ENCODE peak calls at places on chromosomes 11 and 22, in seven cellular contexts. One of them, this sample, is unnamed.

GRCh38 chr22:24601217-24602104 is 1.5 kb upstream of the GGT1 start:
- DNase-seq in upper lobe of right lung: peak; percentile 89
- DNase-seq in pancreas: peak; percentile 89
- DNase-seq in stomach: peak; percentile 97
- DNase-seq in tibial artery: no peak
- DNase-seq in lower lobe of right lung: peak; percentile 83
- DNase-seq in adrenal gland: peak; percentile 81
- DNase-seq in this sample: peak; percentile 80

GRCh38 chr22:31313366-31314147 is 21.3 kb upstream of the PIK3IP1 start:
- DNase-seq in upper lobe of right lung: peak; percentile 90
- DNase-seq in pancreas: peak; percentile 92
- DNase-seq in stomach: peak; percentile 94
- DNase-seq in tibial artery: peak; percentile 86
- DNase-seq in lower lobe of right lung: peak; percentile 89
- DNase-seq in adrenal gland: peak; percentile 92
- DNase-seq in this sample: peak; percentile 85

GRCh38 chr22:36900225-36900624 is 13.2 kb upstream of the CSF2RB start:
- DNase-seq in upper lobe of right lung: no peak
- DNase-seq in pancreas: no peak
- DNase-seq in stomach: no peak
- DNase-seq in tibial artery: no peak
- DNase-seq in lower lobe of right lung: no peak
- DNase-seq in adrenal gland: no peak
- DNase-seq in this sample: no peak

GRCh38 chr11:103055174-103055890 is 36.6 kb downstream of the DCUN1D5 start:
- DNase-seq in upper lobe of right lung: no peak
- DNase-seq in pancreas: no peak
- DNase-seq in stomach: no peak
- DNase-seq in tibial artery: no peak
- DNase-seq in lower lobe of right lung: no peak
- DNase-seq in adrenal gland: no peak
- DNase-seq in this sample: no peak

GRCh38 chr22:40310081-40310770 is 36.1 kb upstream of the ADSL start:
- DNase-seq in upper lobe of right lung: no peak
- DNase-seq in pancreas: no peak
- DNase-seq in stomach: no peak
- DNase-seq in tibial artery: no peak
- DNase-seq in lower lobe of right lung: no peak
- DNase-seq in adrenal gland: no peak
- DNase-seq in this sample: no peak

GRCh38 chr11:8757047-8757446 is 74.5 kb downstream of the RPL27A start:
- DNase-seq in upper lobe of right lung: no peak
- DNase-seq in pancreas: no peak
- DNase-seq in stomach: no peak
- DNase-seq in tibial artery: no peak
- DNase-seq in lower lobe of right lung: no peak
- DNase-seq in adrenal gland: no peak
- DNase-seq in this sample: no peak

GRCh38 chr11:11845066-11845465 is 3.3 kb downstream of the USP47 start:
- DNase-seq in upper lobe of right lung: no peak
- DNase-seq in pancreas: peak; percentile 48
- DNase-seq in stomach: no peak
- DNase-seq in tibial artery: no peak
- DNase-seq in lower lobe of right lung: no peak
- DNase-seq in adrenal gland: no peak
- DNase-seq in this sample: no peak

GRCh38 chr11:121696177-121696863 is 243.6 kb upstream of the SORL1-AS1 start:
- DNase-seq in upper lobe of right lung: no peak
- DNase-seq in pancreas: no peak
- DNase-seq in stomach: no peak
- DNase-seq in tibial artery: peak; percentile 73
- DNase-seq in lower lobe of right lung: no peak
- DNase-seq in adrenal gland: no peak
- DNase-seq in this sample: peak; percentile 38

GRCh38 chr11:66015094-66015881 is 3.5 kb downstream of the CST6 start:
- DNase-seq in upper lobe of right lung: no peak
- DNase-seq in pancreas: no peak
- DNase-seq in stomach: no peak
- DNase-seq in tibial artery: peak; percentile 95
- DNase-seq in lower lobe of right lung: no peak
- DNase-seq in adrenal gland: no peak
- DNase-seq in this sample: peak; percentile 32

GRCh38 chr11:60902625-60903024 is 3.8 kb downstream of the PRPF19 start:
- DNase-seq in upper lobe of right lung: no peak
- DNase-seq in pancreas: no peak
- DNase-seq in stomach: no peak
- DNase-seq in tibial artery: no peak
- DNase-seq in lower lobe of right lung: no peak
- DNase-seq in adrenal gland: no peak
- DNase-seq in this sample: no peak

GRCh38 chr11:74321487-74322188 is 10.2 kb upstream of the P4HA3 start:
- DNase-seq in upper lobe of right lung: no peak
- DNase-seq in pancreas: no peak
- DNase-seq in stomach: no peak
- DNase-seq in tibial artery: peak; percentile 66
- DNase-seq in lower lobe of right lung: no peak
- DNase-seq in adrenal gland: peak; percentile 45
- DNase-seq in this sample: no peak

GRCh38 chr22:21866821-21867527 is 471 bp downstream of the MAPK1 start:
- DNase-seq in upper lobe of right lung: peak; percentile 82
- DNase-seq in pancreas: no peak
- DNase-seq in stomach: peak; percentile 29
- DNase-seq in tibial artery: peak; percentile 71
- DNase-seq in lower lobe of right lung: peak; percentile 54
- DNase-seq in adrenal gland: peak; percentile 43
- DNase-seq in this sample: no peak

GRCh38 chr11:75797796-75798195 is 17.2 kb upstream of the UVRAG start:
- DNase-seq in upper lobe of right lung: no peak
- DNase-seq in pancreas: no peak
- DNase-seq in stomach: no peak
- DNase-seq in tibial artery: no peak
- DNase-seq in lower lobe of right lung: no peak
- DNase-seq in adrenal gland: no peak
- DNase-seq in this sample: no peak

GRCh38 chr22:45194686-45195085 is 31.0 kb downstream of the NUP50 start:
- DNase-seq in upper lobe of right lung: no peak
- DNase-seq in pancreas: no peak
- DNase-seq in stomach: no peak
- DNase-seq in tibial artery: no peak
- DNase-seq in lower lobe of right lung: peak; percentile 29
- DNase-seq in adrenal gland: peak; percentile 18
- DNase-seq in this sample: no peak

DNA sequence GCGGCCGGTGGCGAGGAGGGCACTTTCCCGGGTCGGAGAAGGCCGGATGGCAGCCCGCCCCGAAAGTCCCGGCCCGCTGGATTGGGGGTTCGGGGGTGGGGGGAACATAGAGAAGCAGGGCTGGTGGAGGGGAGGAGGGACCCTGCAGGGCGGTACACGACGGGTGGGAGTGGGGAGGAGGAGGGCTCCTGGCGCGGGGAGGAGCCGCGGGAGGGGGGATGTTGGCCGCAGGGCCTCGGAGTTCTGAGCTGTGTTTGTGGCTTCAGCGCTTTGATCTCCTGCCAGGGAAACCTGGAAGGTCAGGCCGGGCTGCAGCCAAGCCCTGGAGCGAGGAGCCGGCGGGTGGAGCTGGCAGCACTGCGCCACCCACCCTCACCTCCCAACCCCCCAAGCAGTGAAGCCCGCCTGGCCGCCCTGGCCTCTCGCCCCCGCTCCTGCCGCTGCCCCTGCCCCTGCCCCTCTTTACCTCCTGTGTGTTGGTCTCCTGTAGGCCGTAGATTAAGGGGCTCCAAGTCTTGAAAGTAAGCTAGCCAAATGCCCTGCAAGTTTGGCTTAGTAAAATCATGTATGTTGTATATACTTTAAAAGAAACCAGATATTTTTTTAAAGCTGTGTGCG is 30.9 kb downstream of the C22orf31 start:
- DNase-seq in upper lobe of right lung: peak; percentile 89
- DNase-seq in pancreas: peak; percentile 93
- DNase-seq in stomach: peak; percentile 93
- DNase-seq in tibial artery: peak; percentile 84
- DNase-seq in lower lobe of right lung: peak; percentile 83
- DNase-seq in adrenal gland: peak; percentile 95
- DNase-seq in this sample: peak; percentile 71
- H3K4me3 ChIP-seq in upper lobe of right lung: peak overlapping the region; percentile 41
- H3K4me3 ChIP-seq in pancreas: peak overlapping the region; percentile 43
- H3K4me3 ChIP-seq in stomach: peak overlapping the region; percentile 51
- H3K4me3 ChIP-seq in tibial artery: peak overlapping the region; percentile 22
- H3K4me3 ChIP-seq in lower lobe of right lung: peak overlapping the region; percentile 53
- H3K4me3 ChIP-seq in adrenal gland: no peak overlapping the region
- H3K4me3 ChIP-seq in this sample: peak overlapping the region; percentile 58

DNA sequence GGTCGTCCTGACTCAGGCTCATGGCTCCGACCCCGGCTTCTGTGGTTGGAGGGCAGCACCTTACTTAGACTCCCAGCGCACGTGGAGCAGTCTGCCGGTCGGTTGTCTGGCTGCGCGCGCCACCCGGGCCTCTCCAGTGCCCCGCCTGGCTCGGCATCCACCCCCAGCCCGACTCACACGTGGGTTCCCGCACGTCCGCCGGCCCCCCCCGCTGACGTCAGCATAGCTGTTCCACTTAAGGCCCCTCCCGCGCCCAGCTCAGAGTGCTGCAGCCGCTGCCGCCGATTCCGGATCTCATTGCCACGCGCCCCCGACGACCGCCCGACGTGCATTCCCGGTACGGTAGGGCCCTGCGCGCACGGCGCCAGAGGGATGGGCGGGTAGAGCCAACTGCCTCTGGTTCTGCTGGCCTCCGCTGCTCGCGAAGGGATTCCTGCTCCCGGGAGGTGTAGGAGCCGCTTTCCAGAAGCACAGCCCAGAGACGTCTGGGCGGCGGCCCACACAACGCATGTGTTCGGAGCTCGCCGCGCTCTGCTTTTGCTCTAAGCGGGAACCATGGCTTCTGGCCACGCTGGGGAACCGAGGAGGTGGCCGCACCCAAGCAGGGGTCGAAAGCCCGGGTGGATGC is at the start of gene LDHA:
- DNase-seq in upper lobe of right lung: peak; percentile 99
- DNase-seq in pancreas: peak; percentile 98
- DNase-seq in stomach: peak; percentile 97
- DNase-seq in tibial artery: peak; percentile 99
- DNase-seq in lower lobe of right lung: peak; percentile 100
- DNase-seq in adrenal gland: peak; percentile 99
- DNase-seq in this sample: peak; percentile 98
- H3K4me1 ChIP-seq in upper lobe of right lung: peaks cover 14% of the 10 kb centered on the region
- H3K4me1 ChIP-seq in pancreas: no peaks in the 10 kb centered on the region
- H3K4me1 ChIP-seq in stomach: peaks cover 16% of the 10 kb centered on the region
- H3K4me1 ChIP-seq in tibial artery: no peaks in the 10 kb centered on the region
- H3K4me1 ChIP-seq in lower lobe of right lung: peaks cover 20% of the 10 kb centered on the region
- H3K4me1 ChIP-seq in adrenal gland: peaks cover 25% of the 10 kb centered on the region
- H3K4me1 ChIP-seq in this sample: peaks cover 18% of the 10 kb centered on the region

GRCh38 chr11:72222907-72223614 is 1.5 kb upstream of the INPPL1 start:
- DNase-seq in upper lobe of right lung: peak; percentile 98
- DNase-seq in pancreas: peak; percentile 95
- DNase-seq in stomach: peak; percentile 96
- DNase-seq in tibial artery: peak; percentile 98
- DNase-seq in lower lobe of right lung: peak; percentile 98
- DNase-seq in adrenal gland: peak; percentile 95
- DNase-seq in this sample: peak; percentile 96
- TF ChIP-seq CTCF in upper lobe of right lung: peak; percentile 23
- TF ChIP-seq CTCF in pancreas: no peak
- TF ChIP-seq CTCF in stomach: peak; percentile 36
- TF ChIP-seq CTCF in tibial artery: peak; percentile 19
- TF ChIP-seq CTCF in lower lobe of right lung: peak; percentile 44
- TF ChIP-seq CTCF in adrenal gland: peak; percentile 26
- TF ChIP-seq CTCF in this sample: peak; percentile 42

DNA sequence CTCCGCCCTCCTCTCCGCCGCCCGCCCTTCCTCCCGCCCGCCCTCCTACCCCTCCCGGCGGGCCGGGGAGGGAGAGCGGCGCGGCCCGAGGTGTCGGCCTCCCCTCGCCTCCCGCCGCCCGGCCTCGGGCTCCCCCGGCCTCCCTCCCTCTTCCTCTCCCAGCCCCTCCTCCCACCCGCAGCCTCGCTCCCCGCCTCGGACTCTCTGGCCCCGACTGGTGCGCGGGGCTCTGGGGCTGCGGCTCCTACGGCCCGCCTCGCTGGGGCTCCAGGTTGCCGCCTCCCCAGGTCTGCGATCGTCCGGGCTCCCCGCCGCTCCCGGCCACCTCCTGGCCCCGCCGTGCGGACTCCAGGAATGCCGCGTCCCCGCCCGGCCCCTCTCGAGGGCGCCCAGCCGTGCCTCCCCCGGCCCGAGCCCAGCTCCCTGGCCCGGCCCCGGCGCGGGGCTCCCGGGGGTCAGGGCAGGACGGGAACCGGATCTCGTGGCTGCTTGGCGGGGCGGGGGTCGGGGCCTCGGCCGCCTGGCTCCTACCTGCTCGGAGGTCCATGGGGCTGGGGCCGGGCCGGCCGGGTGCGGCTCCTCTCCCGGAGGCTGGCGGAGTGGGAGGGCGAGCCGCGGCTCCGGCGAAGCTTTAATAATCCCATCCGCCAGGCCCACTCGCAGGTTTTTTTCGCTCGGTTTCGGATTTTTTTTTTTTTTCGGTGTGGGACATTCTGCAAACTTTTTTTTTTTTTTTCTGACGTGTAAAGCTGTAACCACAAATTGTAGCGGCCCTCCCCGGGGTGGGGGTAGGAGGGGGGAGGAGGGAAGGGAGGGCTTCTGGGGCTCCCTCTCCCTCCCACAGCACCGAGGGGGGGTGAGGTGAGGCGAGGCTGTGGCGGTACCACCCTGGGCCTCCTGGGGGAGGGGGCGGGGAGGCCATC is at the start of gene CLCF1:
- DNase-seq in upper lobe of right lung: peak; percentile 91
- DNase-seq in pancreas: peak; percentile 78
- DNase-seq in stomach: peak; percentile 73
- DNase-seq in tibial artery: peak; percentile 92
- DNase-seq in lower lobe of right lung: peak; percentile 81
- DNase-seq in adrenal gland: peak; percentile 67
- DNase-seq in this sample: peak; percentile 67
- H3K4me3 ChIP-seq in upper lobe of right lung: peak within 1 kb of the TSS; percentile 73
- H3K4me3 ChIP-seq in pancreas: peak within 1 kb of the TSS; percentile 82
- H3K4me3 ChIP-seq in stomach: peak within 1 kb of the TSS; percentile 77
- H3K4me3 ChIP-seq in tibial artery: peak within 1 kb of the TSS; percentile 81
- H3K4me3 ChIP-seq in lower lobe of right lung: peak within 1 kb of the TSS; percentile 71
- H3K4me3 ChIP-seq in adrenal gland: no peak within 1 kb of the TSS
- H3K4me3 ChIP-seq in this sample: peak within 1 kb of the TSS; percentile 66

DNA sequence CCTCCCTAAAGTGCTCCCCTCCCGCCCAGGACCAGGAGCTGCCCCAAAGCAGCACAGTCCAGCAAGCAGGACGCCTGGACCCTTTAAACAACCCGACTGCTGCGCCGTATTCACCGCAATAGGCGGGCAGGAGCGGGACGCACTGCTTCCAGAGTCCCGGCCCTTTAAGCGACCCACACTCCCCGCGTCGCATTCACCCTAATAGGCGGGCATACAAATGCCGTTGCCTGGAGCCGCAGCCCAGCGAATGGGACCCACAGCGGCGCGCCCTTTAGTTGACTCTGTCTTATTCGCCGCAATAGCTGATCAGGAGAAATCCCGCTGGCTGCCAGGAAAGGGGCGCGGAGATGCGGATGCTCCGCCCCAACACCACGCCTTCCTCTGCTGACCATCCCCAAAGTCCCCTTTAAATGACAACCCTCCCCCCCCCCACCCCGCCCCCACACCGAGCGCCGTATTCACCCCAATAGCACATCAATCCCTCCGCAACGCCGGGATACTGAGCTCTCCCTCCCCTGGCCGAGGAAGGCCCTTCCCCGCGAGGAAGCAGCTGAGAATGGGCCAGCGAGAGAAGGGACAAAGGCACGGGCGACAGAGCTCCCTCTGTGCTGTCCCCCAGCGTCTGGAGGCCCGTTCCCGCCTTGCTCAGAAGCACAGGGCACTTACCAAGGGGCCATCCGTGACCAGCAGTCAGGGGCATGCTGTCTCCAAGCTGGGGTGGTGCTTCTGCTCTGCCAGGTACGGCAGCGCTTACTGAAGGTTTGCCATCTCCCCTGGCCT is 4.7 kb downstream of the OSBPL5 start:
- DNase-seq in upper lobe of right lung: peak; percentile 89
- DNase-seq in pancreas: peak; percentile 85
- DNase-seq in stomach: peak; percentile 83
- DNase-seq in tibial artery: peak; percentile 96
- DNase-seq in lower lobe of right lung: peak; percentile 87
- DNase-seq in adrenal gland: peak; percentile 94
- DNase-seq in this sample: peak; percentile 91
- H3K4me1 ChIP-seq in upper lobe of right lung: peaks cover 50% of the 10 kb centered on the region
- H3K4me1 ChIP-seq in pancreas: peaks cover 7% of the 10 kb centered on the region
- H3K4me1 ChIP-seq in stomach: peaks cover 52% of the 10 kb centered on the region
- H3K4me1 ChIP-seq in tibial artery: peaks cover 12% of the 10 kb centered on the region
- H3K4me1 ChIP-seq in lower lobe of right lung: peaks cover 59% of the 10 kb centered on the region
- H3K4me1 ChIP-seq in adrenal gland: peaks cover 38% of the 10 kb centered on the region
- H3K4me1 ChIP-seq in this sample: peaks cover 91% of the 10 kb centered on the region

This sample was measured in heart right ventricle.